ENCODE peak calls at places on chromosomes 2 and 18, in ten cellular contexts. One of them, this sample, is unnamed.
A peak's percentile ranks its signal among the peaks of the same experiment; 100 is the strongest.

GRCh38 chr2:177246000-177246399 is 18.5 kb downstream of the NFE2L2 start:
- DNase-seq in NCI-H2029: no peak
- DNase-seq in activated naive CD4-positive, alpha-beta T cell: no peak
- DNase-seq in NCI-H1436 treated with DMSO at 0.1 percent for 48 hours: no peak
- DNase-seq in bronchial epithelial cell: no peak
- DNase-seq in iris pigment epithelial cell: no peak
- DNase-seq in hepatocyte: no peak
- DNase-seq in stimulated activated CD8-positive, alpha-beta memory T cell treated with anti-CD3 and anti-CD28 coated beads, Interleukin-15, amount 100 ng/mL, for 1 hour: no peak
- DNase-seq in HTR-8/SVneo: no peak
- DNase-seq in fibroblast of lung: no peak
- DNase-seq in this sample: no peak

GRCh38 chr18:67211646-67212045 is 304.9 kb downstream of the DSEL start:
- DNase-seq in NCI-H2029: no peak
- DNase-seq in activated naive CD4-positive, alpha-beta T cell: no peak
- DNase-seq in NCI-H1436 treated with DMSO at 0.1 percent for 48 hours: no peak
- DNase-seq in bronchial epithelial cell: no peak
- DNase-seq in iris pigment epithelial cell: peak; percentile 40
- DNase-seq in hepatocyte: no peak
- DNase-seq in stimulated activated CD8-positive, alpha-beta memory T cell treated with anti-CD3 and anti-CD28 coated beads, Interleukin-15, amount 100 ng/mL, for 1 hour: no peak
- DNase-seq in HTR-8/SVneo: no peak
- DNase-seq in fibroblast of lung: peak; percentile 8
- DNase-seq in this sample: no peak

GRCh38 chr2:232354069-232354468 is 24.5 kb upstream of the ALPP start:
- DNase-seq in NCI-H2029: no peak
- DNase-seq in activated naive CD4-positive, alpha-beta T cell: no peak
- DNase-seq in NCI-H1436 treated with DMSO at 0.1 percent for 48 hours: no peak
- DNase-seq in bronchial epithelial cell: no peak
- DNase-seq in iris pigment epithelial cell: no peak
- DNase-seq in hepatocyte: no peak
- DNase-seq in stimulated activated CD8-positive, alpha-beta memory T cell treated with anti-CD3 and anti-CD28 coated beads, Interleukin-15, amount 100 ng/mL, for 1 hour: no peak
- DNase-seq in HTR-8/SVneo: no peak
- DNase-seq in fibroblast of lung: no peak
- DNase-seq in this sample: no peak

GRCh38 chr2:216222650-216223352 is 113.7 kb downstream of the XRCC5 start:
- DNase-seq in NCI-H2029: no peak
- DNase-seq in activated naive CD4-positive, alpha-beta T cell: no peak
- DNase-seq in NCI-H1436 treated with DMSO at 0.1 percent for 48 hours: no peak
- DNase-seq in bronchial epithelial cell: peak; percentile 59
- DNase-seq in iris pigment epithelial cell: peak; percentile 36
- DNase-seq in hepatocyte: no peak
- DNase-seq in stimulated activated CD8-positive, alpha-beta memory T cell treated with anti-CD3 and anti-CD28 coated beads, Interleukin-15, amount 100 ng/mL, for 1 hour: no peak
- DNase-seq in HTR-8/SVneo: no peak
- DNase-seq in fibroblast of lung: peak; percentile 58
- DNase-seq in this sample: peak; percentile 41

GRCh38 chr2:216787851-216788250 is 72.0 kb downstream of the TNP1 start:
- DNase-seq in NCI-H2029: no peak
- DNase-seq in activated naive CD4-positive, alpha-beta T cell: no peak
- DNase-seq in NCI-H1436 treated with DMSO at 0.1 percent for 48 hours: peak; percentile 69
- DNase-seq in bronchial epithelial cell: no peak
- DNase-seq in iris pigment epithelial cell: no peak
- DNase-seq in hepatocyte: no peak
- DNase-seq in stimulated activated CD8-positive, alpha-beta memory T cell treated with anti-CD3 and anti-CD28 coated beads, Interleukin-15, amount 100 ng/mL, for 1 hour: no peak
- DNase-seq in HTR-8/SVneo: no peak
- DNase-seq in fibroblast of lung: no peak
- DNase-seq in this sample: no peak

GRCh38 chr2:25825238-25825637 is 53.0 kb downstream of the ASXL2 start:
- DNase-seq in NCI-H2029: no peak
- DNase-seq in activated naive CD4-positive, alpha-beta T cell: peak; percentile 3
- DNase-seq in NCI-H1436 treated with DMSO at 0.1 percent for 48 hours: no peak
- DNase-seq in bronchial epithelial cell: peak; percentile 32
- DNase-seq in iris pigment epithelial cell: no peak
- DNase-seq in hepatocyte: no peak
- DNase-seq in stimulated activated CD8-positive, alpha-beta memory T cell treated with anti-CD3 and anti-CD28 coated beads, Interleukin-15, amount 100 ng/mL, for 1 hour: no peak
- DNase-seq in HTR-8/SVneo: no peak
- DNase-seq in fibroblast of lung: no peak
- DNase-seq in this sample: no peak

GRCh38 chr2:149729575-149729974 is 142.0 kb upstream of the MMADHC start:
- DNase-seq in NCI-H2029: no peak
- DNase-seq in activated naive CD4-positive, alpha-beta T cell: no peak
- DNase-seq in NCI-H1436 treated with DMSO at 0.1 percent for 48 hours: no peak
- DNase-seq in bronchial epithelial cell: no peak
- DNase-seq in iris pigment epithelial cell: no peak
- DNase-seq in hepatocyte: no peak
- DNase-seq in stimulated activated CD8-positive, alpha-beta memory T cell treated with anti-CD3 and anti-CD28 coated beads, Interleukin-15, amount 100 ng/mL, for 1 hour: no peak
- DNase-seq in HTR-8/SVneo: no peak
- DNase-seq in fibroblast of lung: no peak
- DNase-seq in this sample: no peak

GRCh38 chr2:240925576-240926515 is 19.7 kb downstream of the CROCC2 start:
- DNase-seq in NCI-H2029: no peak
- DNase-seq in activated naive CD4-positive, alpha-beta T cell: no peak
- DNase-seq in NCI-H1436 treated with DMSO at 0.1 percent for 48 hours: no peak
- DNase-seq in bronchial epithelial cell: no peak
- DNase-seq in iris pigment epithelial cell: no peak
- DNase-seq in hepatocyte: no peak
- DNase-seq in stimulated activated CD8-positive, alpha-beta memory T cell treated with anti-CD3 and anti-CD28 coated beads, Interleukin-15, amount 100 ng/mL, for 1 hour: no peak
- DNase-seq in HTR-8/SVneo: no peak
- DNase-seq in fibroblast of lung: no peak
- DNase-seq in this sample: no peak

GRCh38 chr2:136010126-136010525 is 24.7 kb upstream of the DARS1 start:
- DNase-seq in NCI-H2029: no peak
- DNase-seq in activated naive CD4-positive, alpha-beta T cell: no peak
- DNase-seq in NCI-H1436 treated with DMSO at 0.1 percent for 48 hours: no peak
- DNase-seq in bronchial epithelial cell: no peak
- DNase-seq in iris pigment epithelial cell: peak; percentile 73
- DNase-seq in hepatocyte: no peak
- DNase-seq in stimulated activated CD8-positive, alpha-beta memory T cell treated with anti-CD3 and anti-CD28 coated beads, Interleukin-15, amount 100 ng/mL, for 1 hour: no peak
- DNase-seq in HTR-8/SVneo: no peak
- DNase-seq in fibroblast of lung: peak; percentile 90
- DNase-seq in this sample: peak; percentile 55

GRCh38 chr2:219509780-219510511 is 4.3 kb upstream of the ASIC4 start:
- DNase-seq in NCI-H2029: no peak
- DNase-seq in activated naive CD4-positive, alpha-beta T cell: peak; percentile 53
- DNase-seq in NCI-H1436 treated with DMSO at 0.1 percent for 48 hours: no peak
- DNase-seq in bronchial epithelial cell: peak; percentile 35
- DNase-seq in iris pigment epithelial cell: peak; percentile 55
- DNase-seq in hepatocyte: peak; percentile 82
- DNase-seq in stimulated activated CD8-positive, alpha-beta memory T cell treated with anti-CD3 and anti-CD28 coated beads, Interleukin-15, amount 100 ng/mL, for 1 hour: peak; percentile 18
- DNase-seq in HTR-8/SVneo: peak; percentile 45
- DNase-seq in fibroblast of lung: peak; percentile 51
- DNase-seq in this sample: peak; percentile 33

GRCh38 chr2:197514754-197515153 is 1.1 kb upstream of the MOB4 start:
- DNase-seq in NCI-H2029: peak; percentile 18
- DNase-seq in activated naive CD4-positive, alpha-beta T cell: no peak
- DNase-seq in NCI-H1436 treated with DMSO at 0.1 percent for 48 hours: no peak
- DNase-seq in bronchial epithelial cell: peak; percentile 27
- DNase-seq in iris pigment epithelial cell: peak; percentile 11
- DNase-seq in hepatocyte: no peak
- DNase-seq in stimulated activated CD8-positive, alpha-beta memory T cell treated with anti-CD3 and anti-CD28 coated beads, Interleukin-15, amount 100 ng/mL, for 1 hour: no peak
- DNase-seq in HTR-8/SVneo: peak; percentile 21
- DNase-seq in fibroblast of lung: peak; percentile 13
- DNase-seq in this sample: no peak

GRCh38 chr18:55069497-55069896 is 110.2 kb upstream of the CCDC68 start:
- DNase-seq in NCI-H2029: no peak
- DNase-seq in activated naive CD4-positive, alpha-beta T cell: no peak
- DNase-seq in NCI-H1436 treated with DMSO at 0.1 percent for 48 hours: no peak
- DNase-seq in bronchial epithelial cell: no peak
- DNase-seq in iris pigment epithelial cell: no peak
- DNase-seq in hepatocyte: no peak
- DNase-seq in stimulated activated CD8-positive, alpha-beta memory T cell treated with anti-CD3 and anti-CD28 coated beads, Interleukin-15, amount 100 ng/mL, for 1 hour: no peak
- DNase-seq in HTR-8/SVneo: no peak
- DNase-seq in fibroblast of lung: no peak
- DNase-seq in this sample: no peak

GRCh38 chr2:29688429-29688828 is 233.0 kb downstream of the ALK start:
- DNase-seq in NCI-H2029: no peak
- DNase-seq in activated naive CD4-positive, alpha-beta T cell: no peak
- DNase-seq in NCI-H1436 treated with DMSO at 0.1 percent for 48 hours: no peak
- DNase-seq in bronchial epithelial cell: no peak
- DNase-seq in iris pigment epithelial cell: no peak
- DNase-seq in hepatocyte: no peak
- DNase-seq in stimulated activated CD8-positive, alpha-beta memory T cell treated with anti-CD3 and anti-CD28 coated beads, Interleukin-15, amount 100 ng/mL, for 1 hour: no peak
- DNase-seq in HTR-8/SVneo: no peak
- DNase-seq in fibroblast of lung: no peak
- DNase-seq in this sample: no peak

GRCh38 chr18:55983433-55983832 is 395.4 kb upstream of the TCF4 start:
- DNase-seq in NCI-H2029: no peak
- DNase-seq in activated naive CD4-positive, alpha-beta T cell: no peak
- DNase-seq in NCI-H1436 treated with DMSO at 0.1 percent for 48 hours: no peak
- DNase-seq in bronchial epithelial cell: no peak
- DNase-seq in iris pigment epithelial cell: no peak
- DNase-seq in hepatocyte: no peak
- DNase-seq in stimulated activated CD8-positive, alpha-beta memory T cell treated with anti-CD3 and anti-CD28 coated beads, Interleukin-15, amount 100 ng/mL, for 1 hour: no peak
- DNase-seq in HTR-8/SVneo: no peak
- DNase-seq in fibroblast of lung: peak; percentile 35
- DNase-seq in this sample: no peak

This sample was measured in brain microvascular endothelial cell.